ENCODE peak calls at places on chromosomes 7 and 10, in seven cellular contexts. P, D, Z, X, Y, K and H are unnamed samples.

GRCh38 chr7:81402227-81402626 is 367.6 kb downstream of the HGF start:
- DNase-seq in Y (no peak), Z (no peak), X (no peak), K (no peak), P (no peak), D (no peak), H (no peak)

GRCh38 chr10:71225291-71226058 is 13.1 kb downstream of the UNC5B start:
- DNase-seq in Z (no peak), P (no peak), X (no peak), K (no peak), D (no peak), Y (peak), H (no peak)

GRCh38 chr10:10911035-10911434 is 106.6 kb upstream of the CELF2 start:
- DNase-seq in X (no peak), Z (no peak), Y (no peak), D (no peak), P (no peak), K (no peak), H (peak)

GRCh38 chr7:107045980-107046379 is 1.5 kb downstream of the PRKAR2B start:
- DNase-seq in Z (no peak), D (no peak), X (peak), K (no peak), P (no peak), Y (no peak), H (no peak)

GRCh38 chr7:95636140-95636539 is 39.8 kb upstream of the PDK4 start:
- DNase-seq in K (no peak), Z (no peak), X (no peak), P (no peak), Y (no peak), D (no peak), H (no peak)

GRCh38 chr7:143913945-143914615 is 12.1 kb upstream of the TCAF1 start:
- DNase-seq in D (no peak), P (no peak), K (no peak), Y (no peak), Z (no peak), X (no peak), H (no peak)

GRCh38 chr10:120221873-120222485 is 235.0 kb upstream of the PLPP4 start:
- DNase-seq in Z (no peak), K (peak), D (peak), X (no peak), Y (no peak), P (peak), H (peak)

GRCh38 chr10:120108941-120109340 is 216.4 kb downstream of the SEC23IP start:
- DNase-seq in Z (no peak), X (no peak), K (peak), Y (no peak), P (no peak), D (no peak), H (no peak)

GRCh38 chr7:28458732-28459131 is 46.4 kb downstream of the CREB5 start:
- DNase-seq in P (no peak), Y (no peak), D (no peak), K (no peak), Z (no peak), X (no peak), H (no peak)

GRCh38 chr10:100569687-100570517 is 34.2 kb downstream of the HIF1AN start:
- DNase-seq in P (no peak), D (peak), K (peak), Y (no peak), X (no peak), Z (no peak), H (peak)

GRCh38 chr10:86688398-86688921 is 20.1 kb downstream of the LDB3 start:
- DNase-seq in D (peak), X (peak), Y (peak), Z (peak), K (peak), P (peak), H (peak)

GRCh38 chr7:1569016-1569415 is 816 bp downstream of the PSMG3 start:
- DNase-seq in P (peak), K (no peak), Z (no peak), Y (no peak), X (no peak), D (no peak), H (peak)

GRCh38 chr7:13990984-13991790 is 1.7 kb upstream of the ETV1 start:
- DNase-seq in Y (peak), D (peak), Z (peak), X (peak), K (peak), P (peak), H (peak)

GRCh38 chr10:49418328-49418727 is 22.4 kb upstream of the DRGX start:
- DNase-seq in D (no peak), Y (no peak), X (no peak), Z (no peak), K (no peak), P (no peak), H (no peak)

GRCh38 chr10:79246209-79246581 is 101.1 kb upstream of the PPIF start:
- DNase-seq in K (no peak), X (no peak), D (peak), Y (peak), P (no peak), Z (peak), H (no peak)

GRCh38 chr7:44379366-44380178 is 54.2 kb upstream of the CAMK2B start:
- DNase-seq in P (no peak), K (no peak), X (no peak), Z (no peak), Y (no peak), D (no peak), H (no peak)

GRCh38 chr7:55485501-55486171 is 86.7 kb downstream of the VOPP1 start:
- DNase-seq in D (no peak), Y (no peak), K (no peak), P (no peak), X (no peak), Z (no peak), H (no peak)

DNA sequence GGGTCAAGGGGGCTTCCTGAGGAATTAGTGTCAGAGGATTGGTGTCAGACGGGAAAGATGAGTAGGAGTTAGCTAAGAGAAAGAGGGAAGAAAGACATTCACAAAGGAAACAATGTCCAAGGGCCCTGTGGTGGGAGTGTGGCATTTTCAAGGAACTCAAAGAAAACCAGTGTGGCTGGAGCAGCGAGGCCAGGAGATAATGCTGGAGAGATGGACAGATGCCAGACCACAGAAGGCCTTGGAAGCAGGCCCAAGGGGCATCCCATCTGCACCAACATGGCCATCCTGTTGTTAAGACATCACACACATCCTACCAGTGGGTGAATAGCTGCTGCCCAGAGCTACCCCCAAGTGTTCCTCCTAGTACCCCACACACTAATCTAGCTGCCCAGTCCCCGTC is 36.1 kb upstream of the CUL1 start:
- DNase-seq in K (no peak), D (no peak), Y (no peak), Z (no peak), P (peak), X (no peak), H (peak)
- H3K27ac ChIP-seq in K (no peak), D (no peak), Y (no peak), Z (no peak), P (no peak), X (no peak), H (no peak)

GRCh38 chr7:36390199-36391090 is 783 bp downstream of the ANLN start:
- DNase-seq in Y (peak), X (peak), D (peak), Z (peak), K (peak), P (peak), H (peak)
- TF ChIP-seq CTCF in Y (no peak), X (no peak), D (no peak), Z (no peak), K (no peak), P (no peak), H (no peak)

DNA sequence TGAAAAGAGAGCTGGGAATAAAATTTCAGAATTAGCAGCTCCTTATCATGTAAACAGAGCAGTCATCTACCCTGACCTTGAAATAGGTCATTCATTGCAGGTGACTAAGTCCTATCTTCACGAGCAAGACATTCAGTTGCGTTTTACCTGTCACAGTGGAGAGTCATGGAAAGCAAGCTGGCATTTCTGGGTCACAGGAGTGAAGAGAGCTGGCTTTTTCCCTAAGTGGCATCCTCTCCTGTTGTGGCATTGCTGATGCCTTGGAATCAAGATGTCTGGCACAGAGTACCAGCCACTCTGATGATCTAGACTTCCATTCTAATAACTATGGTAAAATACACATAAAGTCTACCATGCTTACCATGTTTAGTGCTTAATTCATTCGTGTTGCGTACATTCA is 70.8 kb downstream of the SCRN1 start:
- DNase-seq in P (no peak), D (no peak), Y (no peak), K (no peak), X (no peak), Z (no peak), H (no peak)
- H3K27ac ChIP-seq in P (no peak), D (no peak), Y (no peak), K (no peak), X (no peak), Z (no peak), H (no peak)

GRCh38 chr10:57593983-57594573 is 673.6 kb downstream of the IPMK start:
- DNase-seq in K (no peak), X (no peak), P (no peak), Z (no peak), D (no peak), Y (no peak), H (no peak)
- TF ChIP-seq CTCF in K (peak), X (no peak), P (peak), Z (no peak), D (no peak), Y (no peak), H (no peak)

GRCh38 chr10:7789390-7789789 is 1.4 kb downstream of the ATP5F1C start:
- DNase-seq in D (peak), Y (peak), P (no peak), X (no peak), Z (peak), K (no peak), H (peak)

GRCh38 chr10:7792541-7792940 is 4.6 kb downstream of the ATP5F1C start:
- DNase-seq in Y (no peak), D (no peak), P (no peak), K (no peak), Z (no peak), X (no peak), H (peak)

GRCh38 chr10:7787150-7787856 is 490 bp downstream of the KIN start:
- DNase-seq in X (no peak), P (peak), Z (no peak), D (no peak), K (no peak), Y (peak), H (no peak)

GRCh38 chr10:7788640-7789335 is 811 bp downstream of the ATP5F1C start:
- DNase-seq in Z (no peak), X (no peak), K (peak), P (peak), Y (peak), D (peak), H (peak)

GRCh38 chr10:7787857-7788639 is at the start of the genes ATP5F1C and KIN:
- DNase-seq in Y (peak), D (peak), X (peak), Z (peak), P (peak), K (peak), H (peak)
- H3K27ac ChIP-seq in Y (peak), D (peak), X (peak), Z (peak), P (peak), K (no peak), H (peak)